ENCODE peak calls at places on chromosomes 6 and 20, in nine cellular contexts. One of them, this sample, is unnamed.

GRCh38 chr6:106431972-106432371 is 71.5 kb downstream of the CRYBG1 start:
- DNase-seq in heart left ventricle: no peak
- DNase-seq in epithelial cell of esophagus: peak
- DNase-seq in HFF-Myc: no peak
- DNase-seq in cardiac fibroblast: no peak
- DNase-seq in body of pancreas: no peak
- DNase-seq in hepatocyte: no peak
- DNase-seq in AG10803: no peak
- DNase-seq in HCT116: no peak
- DNase-seq in this sample: no peak

GRCh38 chr20:45967551-45968080 is 4.4 kb downstream of the ZNF335 start:
- DNase-seq in epithelial cell of esophagus: no peak
- DNase-seq in hepatocyte: no peak
- DNase-seq in body of pancreas: peak
- DNase-seq in cardiac fibroblast: no peak
- DNase-seq in heart left ventricle: no peak
- DNase-seq in HFF-Myc: no peak
- DNase-seq in HCT116: no peak
- DNase-seq in AG10803: no peak
- DNase-seq in this sample: no peak

GRCh38 chr6:113570651-113571050 is 286.5 kb upstream of the MARCKS start:
- DNase-seq in AG10803: no peak
- DNase-seq in body of pancreas: no peak
- DNase-seq in cardiac fibroblast: no peak
- DNase-seq in hepatocyte: no peak
- DNase-seq in heart left ventricle: no peak
- DNase-seq in HFF-Myc: no peak
- DNase-seq in HCT116: no peak
- DNase-seq in epithelial cell of esophagus: no peak
- DNase-seq in this sample: no peak

GRCh38 chr6:219641-220198 is 72.6 kb upstream of the DUSP22 start:
- DNase-seq in heart left ventricle: peak
- DNase-seq in epithelial cell of esophagus: peak
- DNase-seq in AG10803: peak
- DNase-seq in HCT116: no peak
- DNase-seq in HFF-Myc: no peak
- DNase-seq in hepatocyte: peak
- DNase-seq in cardiac fibroblast: peak
- DNase-seq in body of pancreas: peak
- DNase-seq in this sample: peak

GRCh38 chr6:96626749-96627353 is 63.9 kb downstream of the FHL5 start:
- DNase-seq in epithelial cell of esophagus: peak
- DNase-seq in AG10803: peak
- DNase-seq in heart left ventricle: no peak
- DNase-seq in hepatocyte: peak
- DNase-seq in body of pancreas: no peak
- DNase-seq in cardiac fibroblast: peak
- DNase-seq in HFF-Myc: peak
- DNase-seq in HCT116: peak
- DNase-seq in this sample: peak

GRCh38 chr20:2001119-2001518 is 7.3 kb upstream of the PDYN start:
- DNase-seq in cardiac fibroblast: no peak
- DNase-seq in heart left ventricle: no peak
- DNase-seq in AG10803: no peak
- DNase-seq in hepatocyte: no peak
- DNase-seq in body of pancreas: no peak
- DNase-seq in HCT116: no peak
- DNase-seq in epithelial cell of esophagus: no peak
- DNase-seq in HFF-Myc: no peak
- DNase-seq in this sample: no peak

GRCh38 chr6:42352856-42353564 is 98.7 kb downstream of the TRERF1 start:
- DNase-seq in AG10803: peak
- DNase-seq in epithelial cell of esophagus: peak
- DNase-seq in hepatocyte: no peak
- DNase-seq in heart left ventricle: no peak
- DNase-seq in HCT116: peak
- DNase-seq in body of pancreas: no peak
- DNase-seq in HFF-Myc: no peak
- DNase-seq in cardiac fibroblast: peak
- DNase-seq in this sample: no peak

GRCh38 chr20:31943052-31943471 is 8.8 kb downstream of the PDRG1 start:
- DNase-seq in HCT116: no peak
- DNase-seq in cardiac fibroblast: no peak
- DNase-seq in HFF-Myc: no peak
- DNase-seq in AG10803: no peak
- DNase-seq in heart left ventricle: peak
- DNase-seq in body of pancreas: peak
- DNase-seq in epithelial cell of esophagus: no peak
- DNase-seq in hepatocyte: no peak
- DNase-seq in this sample: no peak

GRCh38 chr20:13008761-13009681 is at the start of gene SPTLC3:
- DNase-seq in hepatocyte: peak
- DNase-seq in AG10803: peak
- DNase-seq in cardiac fibroblast: peak
- DNase-seq in HCT116: no peak
- DNase-seq in body of pancreas: peak
- DNase-seq in heart left ventricle: peak
- DNase-seq in HFF-Myc: no peak
- DNase-seq in epithelial cell of esophagus: peak
- DNase-seq in this sample: peak

GRCh38 chr6:98416027-98416426 is 418.3 kb upstream of the POU3F2 start:
- DNase-seq in body of pancreas: no peak
- DNase-seq in cardiac fibroblast: no peak
- DNase-seq in hepatocyte: no peak
- DNase-seq in HCT116: no peak
- DNase-seq in AG10803: no peak
- DNase-seq in HFF-Myc: no peak
- DNase-seq in epithelial cell of esophagus: peak
- DNase-seq in heart left ventricle: no peak
- DNase-seq in this sample: no peak

GRCh38 chr6:105489213-105489525 is 86.3 kb upstream of the PREP start:
- DNase-seq in hepatocyte: no peak
- DNase-seq in HFF-Myc: no peak
- DNase-seq in cardiac fibroblast: peak
- DNase-seq in heart left ventricle: no peak
- DNase-seq in HCT116: no peak
- DNase-seq in AG10803: no peak
- DNase-seq in body of pancreas: no peak
- DNase-seq in epithelial cell of esophagus: no peak
- DNase-seq in this sample: peak

GRCh38 chr6:168905451-168906090 is 348.1 kb downstream of the THBS2 start:
- DNase-seq in cardiac fibroblast: peak
- DNase-seq in epithelial cell of esophagus: peak
- DNase-seq in heart left ventricle: no peak
- DNase-seq in hepatocyte: no peak
- DNase-seq in HFF-Myc: no peak
- DNase-seq in body of pancreas: peak
- DNase-seq in AG10803: peak
- DNase-seq in HCT116: no peak
- DNase-seq in this sample: no peak

GRCh38 chr20:10985536-10985935 is 311.7 kb upstream of the JAG1 start:
- DNase-seq in cardiac fibroblast: peak
- DNase-seq in AG10803: peak
- DNase-seq in heart left ventricle: no peak
- DNase-seq in HFF-Myc: no peak
- DNase-seq in HCT116: no peak
- DNase-seq in hepatocyte: no peak
- DNase-seq in epithelial cell of esophagus: peak
- DNase-seq in body of pancreas: no peak
- DNase-seq in this sample: peak

GRCh38 chr6:149864578-149865535 is 698 bp upstream of the LRP11 start:
- DNase-seq in epithelial cell of esophagus: peak
- DNase-seq in cardiac fibroblast: peak
- DNase-seq in body of pancreas: peak
- DNase-seq in HFF-Myc: no peak
- DNase-seq in heart left ventricle: no peak
- DNase-seq in AG10803: peak
- DNase-seq in hepatocyte: peak
- DNase-seq in HCT116: no peak
- DNase-seq in this sample: peak

GRCh38 chr6:338815-339262 is 46.6 kb downstream of the DUSP22 start:
- DNase-seq in AG10803: no peak
- DNase-seq in body of pancreas: no peak
- DNase-seq in cardiac fibroblast: peak
- DNase-seq in HCT116: no peak
- DNase-seq in HFF-Myc: no peak
- DNase-seq in epithelial cell of esophagus: no peak
- DNase-seq in hepatocyte: no peak
- DNase-seq in heart left ventricle: no peak
- DNase-seq in this sample: no peak

GRCh38 chr20:46671866-46672542 is 17.2 kb downstream of the TP53RK start:
- DNase-seq in HCT116: no peak
- DNase-seq in hepatocyte: no peak
- DNase-seq in body of pancreas: no peak
- DNase-seq in heart left ventricle: no peak
- DNase-seq in HFF-Myc: no peak
- DNase-seq in AG10803: no peak
- DNase-seq in cardiac fibroblast: no peak
- DNase-seq in epithelial cell of esophagus: no peak
- DNase-seq in this sample: no peak

GRCh38 chr6:88662163-88662580 is 301.2 kb downstream of the RNGTT start:
- DNase-seq in cardiac fibroblast: no peak
- DNase-seq in heart left ventricle: no peak
- DNase-seq in AG10803: no peak
- DNase-seq in HCT116: peak
- DNase-seq in body of pancreas: peak
- DNase-seq in epithelial cell of esophagus: no peak
- DNase-seq in HFF-Myc: no peak
- DNase-seq in hepatocyte: peak
- DNase-seq in this sample: no peak

GRCh38 chr6:142885182-142885867 is 59.7 kb downstream of the HIVEP2 start:
- DNase-seq in heart left ventricle: peak
- DNase-seq in body of pancreas: peak
- DNase-seq in cardiac fibroblast: peak
- DNase-seq in AG10803: peak
- DNase-seq in HFF-Myc: peak
- DNase-seq in epithelial cell of esophagus: peak
- DNase-seq in hepatocyte: peak
- DNase-seq in HCT116: peak
- DNase-seq in this sample: peak

GRCh38 chr20:7195704-7196103 is 428.2 kb downstream of the BMP2 start:
- DNase-seq in epithelial cell of esophagus: peak
- DNase-seq in body of pancreas: no peak
- DNase-seq in hepatocyte: no peak
- DNase-seq in heart left ventricle: no peak
- DNase-seq in HFF-Myc: peak
- DNase-seq in HCT116: no peak
- DNase-seq in AG10803: peak
- DNase-seq in cardiac fibroblast: peak
- DNase-seq in this sample: peak

DNA sequence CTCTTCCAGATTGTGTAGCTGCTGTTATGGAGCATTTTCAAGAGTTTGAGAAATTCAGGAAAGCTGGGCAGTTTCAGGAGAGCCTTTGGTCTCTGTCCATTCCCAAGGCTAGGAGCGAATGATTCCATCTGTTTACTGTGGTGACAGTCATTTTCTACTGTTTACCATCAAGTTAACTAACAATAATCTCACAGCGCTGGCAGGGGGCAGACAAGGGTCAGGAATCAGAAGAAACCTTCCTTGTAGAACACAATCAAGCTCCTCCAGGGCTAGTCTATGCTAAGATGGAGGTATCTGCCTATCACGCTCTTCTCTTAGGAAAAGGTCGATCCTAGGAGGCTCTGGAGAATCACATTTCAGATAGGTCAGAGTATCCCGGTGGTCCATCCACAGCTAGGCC is 293.9 kb downstream of the KIF16B start:
- DNase-seq in body of pancreas: no peak
- DNase-seq in AG10803: no peak
- DNase-seq in cardiac fibroblast: no peak
- DNase-seq in HCT116: no peak
- DNase-seq in hepatocyte: no peak
- DNase-seq in epithelial cell of esophagus: no peak
- DNase-seq in HFF-Myc: no peak
- DNase-seq in heart left ventricle: no peak
- DNase-seq in this sample: no peak
- TF ChIP-seq CTCF in body of pancreas: no peak
- TF ChIP-seq CTCF in AG10803: peak
- TF ChIP-seq CTCF in cardiac fibroblast: no peak
- TF ChIP-seq CTCF in HCT116: no peak
- TF ChIP-seq CTCF in hepatocyte: peak
- TF ChIP-seq CTCF in epithelial cell of esophagus: no peak
- TF ChIP-seq CTCF in HFF-Myc: no peak
- TF ChIP-seq CTCF in heart left ventricle: no peak
- TF ChIP-seq CTCF in this sample: no peak

GRCh38 chr20:30376767-30377658 is 880.5 kb upstream of the DEFB115 start:
- DNase-seq in HFF-Myc: peak
- DNase-seq in hepatocyte: peak
- DNase-seq in body of pancreas: peak
- DNase-seq in cardiac fibroblast: peak
- DNase-seq in epithelial cell of esophagus: peak
- DNase-seq in heart left ventricle: peak
- DNase-seq in AG10803: peak
- DNase-seq in HCT116: peak
- DNase-seq in this sample: peak
- H3K4me3 ChIP-seq in HFF-Myc: peak
- H3K4me3 ChIP-seq in hepatocyte: no peak
- H3K4me3 ChIP-seq in body of pancreas: peak
- H3K4me3 ChIP-seq in cardiac fibroblast: peak
- H3K4me3 ChIP-seq in epithelial cell of esophagus: peak
- H3K4me3 ChIP-seq in heart left ventricle: peak
- H3K4me3 ChIP-seq in AG10803: peak
- H3K4me3 ChIP-seq in HCT116: peak
- H3K4me3 ChIP-seq in this sample: peak

GRCh38 chr20:34824861-34825529 is 456 bp downstream of the NCOA6 start:
- DNase-seq in hepatocyte: peak
- DNase-seq in AG10803: peak
- DNase-seq in heart left ventricle: peak
- DNase-seq in HFF-Myc: no peak
- DNase-seq in HCT116: peak
- DNase-seq in cardiac fibroblast: peak
- DNase-seq in body of pancreas: peak
- DNase-seq in epithelial cell of esophagus: peak
- DNase-seq in this sample: peak
- TF ChIP-seq CTCF in hepatocyte: peak
- TF ChIP-seq CTCF in AG10803: no peak
- TF ChIP-seq CTCF in heart left ventricle: no peak
- TF ChIP-seq CTCF in HFF-Myc: no peak
- TF ChIP-seq CTCF in HCT116: no peak
- TF ChIP-seq CTCF in cardiac fibroblast: no peak
- TF ChIP-seq CTCF in body of pancreas: no peak
- TF ChIP-seq CTCF in epithelial cell of esophagus: no peak
- TF ChIP-seq CTCF in this sample: no peak

DNA sequence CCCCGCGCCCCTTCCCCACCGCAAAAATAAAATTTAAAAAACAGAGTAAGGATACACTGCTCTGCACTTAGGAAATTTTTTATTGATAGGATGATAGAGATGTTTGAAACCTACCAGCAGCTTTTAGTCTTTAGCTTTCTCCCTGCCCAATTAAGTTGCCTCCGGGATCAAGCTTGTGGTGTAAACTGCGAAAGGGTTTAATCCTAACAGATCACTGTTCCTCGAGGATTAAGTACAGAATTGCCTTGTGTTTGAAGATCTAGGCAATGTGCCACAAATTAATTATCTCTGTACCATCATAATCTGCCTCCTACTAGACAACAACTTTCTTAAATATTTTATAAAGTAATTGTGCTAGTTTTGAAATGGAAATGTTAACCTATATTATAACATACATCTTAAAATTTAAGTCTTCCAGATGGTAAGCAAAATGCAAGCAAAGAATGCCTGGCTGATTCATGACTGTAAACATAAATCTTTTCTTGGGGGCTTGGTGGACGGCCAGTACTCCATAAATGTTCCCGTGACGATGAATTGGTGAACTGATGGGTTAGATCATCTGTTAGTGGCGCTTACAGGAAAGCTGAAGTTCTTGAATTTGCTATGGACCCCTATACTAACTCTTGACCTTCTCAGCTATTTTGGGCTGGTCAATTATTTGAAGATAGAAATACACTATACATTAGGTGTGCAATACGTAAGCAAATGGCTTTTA is 58.0 kb upstream of the ARHGAP18 start:
- DNase-seq in heart left ventricle: no peak
- DNase-seq in HCT116: no peak
- DNase-seq in epithelial cell of esophagus: no peak
- DNase-seq in AG10803: no peak
- DNase-seq in HFF-Myc: no peak
- DNase-seq in body of pancreas: no peak
- DNase-seq in hepatocyte: no peak
- DNase-seq in cardiac fibroblast: no peak
- DNase-seq in this sample: peak
- H3K4me3 ChIP-seq in heart left ventricle: peak
- H3K4me3 ChIP-seq in HCT116: peak
- H3K4me3 ChIP-seq in epithelial cell of esophagus: no peak
- H3K4me3 ChIP-seq in AG10803: peak
- H3K4me3 ChIP-seq in HFF-Myc: peak
- H3K4me3 ChIP-seq in body of pancreas: no peak
- H3K4me3 ChIP-seq in hepatocyte: peak
- H3K4me3 ChIP-seq in cardiac fibroblast: peak
- H3K4me3 ChIP-seq in this sample: peak

This sample was measured in fibroblast of villous mesenchyme.